ENCODE peak calls at places on chromosome X, in eight cellular contexts. H, P, O, D, T, C, V and B are unnamed samples. For H3K27me3, the result is how much of the 10 kb centered on the place peaks cover.

GRCh38 chrX:150854856-150855255 is 43.6 kb downstream of the CD99L2 start:
- DNase-seq in O (no peak), V (no peak), P (no peak), C (no peak), D (no peak), T (no peak), H (no peak), B (peak)

GRCh38 chrX:40471965-40472648 is 108.7 kb upstream of the ATP6AP2 start:
- DNase-seq in V (no peak), T (peak), P (peak), D (peak), H (peak), O (peak), C (peak), B (peak)

GRCh38 chrX:3697701-3698279 is 15.7 kb downstream of the PRKX start:
- DNase-seq in V (no peak), H (no peak), P (peak), C (no peak), O (peak), D (no peak), T (no peak), B (no peak)

GRCh38 chrX:123731987-123732678 is 719 bp downstream of the THOC2 start:
- DNase-seq in P (peak), D (peak), V (peak), T (peak), H (no peak), O (peak), C (peak), B (peak)

GRCh38 chrX:96480081-96480480 is 204.6 kb upstream of the DIAPH2 start:
- DNase-seq in H (no peak), T (no peak), D (no peak), O (peak), C (peak), P (no peak), V (no peak), B (no peak)

GRCh38 chrX:96140796-96141195 is 543.8 kb upstream of the DIAPH2 start:
- DNase-seq in D (no peak), P (no peak), H (no peak), O (peak), T (no peak), C (no peak), V (no peak), B (no peak)

GRCh38 chrX:128929281-128930057 is 593.8 kb downstream of the SMARCA1 start:
- DNase-seq in D (peak), P (no peak), V (no peak), T (no peak), O (no peak), C (no peak), H (no peak), B (no peak)

GRCh38 chrX:46698691-46699090 is 60.2 kb downstream of the SLC9A7 start:
- DNase-seq in O (no peak), H (no peak), D (no peak), T (no peak), C (no peak), P (no peak), V (no peak), B (no peak)

GRCh38 chrX:72620550-72621145 is 48.0 kb upstream of the HDAC8 start:
- DNase-seq in H (peak), V (peak), C (no peak), P (no peak), D (peak), O (peak), T (peak), B (no peak)

GRCh38 chrX:110421499-110422455 is 63.1 kb downstream of the RTL9 start:
- DNase-seq in T (no peak), D (no peak), C (no peak), P (no peak), O (no peak), V (no peak), H (peak), B (no peak)

GRCh38 chrX:65866146-65866545 is 173.7 kb downstream of the VSIG4 start:
- DNase-seq in O (no peak), C (no peak), V (no peak), T (peak), D (no peak), H (no peak), P (no peak), B (no peak)

GRCh38 chrX:112867570-112867969 is 26.9 kb upstream of the AMOT start:
- DNase-seq in D (no peak), T (no peak), P (peak), H (no peak), C (no peak), V (no peak), O (no peak), B (no peak)
- H3K27ac ChIP-seq in D (no peak), T (no peak), P (no peak), H (no peak), C (no peak), V (no peak), O (no peak), B (no peak)

GRCh38 chrX:74458738-74459137 is 37.4 kb downstream of the SLC16A2 start:
- DNase-seq in H (no peak), P (no peak), C (peak), D (no peak), T (no peak), V (no peak), O (peak), B (no peak)
- H3K27me3 ChIP-seq in H (under half), P (under half), C (under half), D (under half), T (under half), V (under half), O (under half), B (under half)

DNA sequence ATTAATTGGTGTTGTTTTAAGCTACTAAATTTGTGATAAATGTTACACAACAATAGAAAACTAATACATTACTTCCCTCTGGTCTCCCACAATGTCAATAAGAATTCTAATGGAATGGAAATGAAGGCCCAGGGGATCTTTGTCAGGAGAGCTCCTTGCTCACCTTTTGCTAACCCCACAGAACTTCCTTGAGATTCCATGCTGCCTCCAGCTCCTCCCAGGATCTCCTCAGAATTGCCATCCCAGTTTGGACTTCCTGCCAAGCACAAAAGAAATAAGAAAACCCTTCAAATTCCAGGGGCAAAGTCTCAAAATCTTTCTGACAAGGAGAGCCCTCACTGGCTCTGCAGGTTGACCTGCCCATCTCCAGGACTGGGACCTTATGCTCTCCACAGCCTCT is 43.2 kb downstream of the ITIH6 start:
- DNase-seq in T (no peak), P (no peak), D (no peak), C (no peak), O (no peak), V (no peak), H (no peak), B (no peak)
- H3K27ac ChIP-seq in T (no peak), P (no peak), D (no peak), C (no peak), O (no peak), V (no peak), H (no peak), B (no peak)

GRCh38 chrX:153610834-153611209 is 11.9 kb upstream of the CCNQ start:
- DNase-seq in O (no peak), T (no peak), C (no peak), D (no peak), P (no peak), H (no peak), V (no peak), B (no peak)
- H3K27me3 ChIP-seq in O (under half), T (under half), C (under half), D (under half), P (half or more), H (under half), V (under half), B (under half)

GRCh38 chrX:16718824-16719333 is 533 bp upstream of the SYAP1 start:
- DNase-seq in C (no peak), T (no peak), V (no peak), D (no peak), P (no peak), H (no peak), O (no peak), B (no peak)
- H3K27ac ChIP-seq in C (peak), T (peak), V (peak), D (peak), P (peak), H (peak), O (peak), B (peak)

DNA sequence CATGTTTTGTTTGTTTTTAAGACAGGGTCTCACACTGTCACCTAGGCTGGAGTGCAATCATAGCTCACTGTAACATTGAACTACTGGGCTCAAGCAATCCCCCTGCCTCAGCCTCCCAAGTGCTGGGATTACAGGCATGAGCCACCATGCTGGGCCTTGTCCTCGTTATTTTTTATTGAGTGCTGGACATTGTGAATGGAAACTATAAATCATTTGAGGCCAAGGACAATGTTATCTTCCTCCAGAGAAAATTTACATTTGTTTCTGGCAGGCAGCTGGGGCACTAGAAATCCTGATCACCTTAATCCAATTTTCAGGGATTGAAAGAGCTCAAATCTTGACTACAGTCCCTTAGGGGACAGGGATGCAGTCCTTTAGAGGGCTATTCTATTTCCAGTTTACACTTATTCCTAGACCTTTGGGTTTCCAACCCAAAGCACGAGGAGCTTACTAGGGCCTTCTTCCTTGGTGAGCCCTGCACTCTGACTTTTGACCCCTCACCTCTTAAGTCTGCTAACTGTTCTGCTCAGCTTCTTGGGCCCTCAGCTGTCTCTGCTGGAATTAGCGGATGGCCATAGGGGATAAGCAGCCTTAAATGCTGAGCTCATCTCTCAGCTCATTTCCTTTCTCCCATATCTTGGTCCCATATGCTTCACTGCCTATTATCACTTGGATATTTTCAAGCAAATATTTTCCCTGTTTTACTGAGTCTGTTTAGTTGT is 23.0 kb upstream of the PDZD4 start:
- DNase-seq in O (no peak), C (no peak), P (no peak), D (no peak), V (no peak), T (no peak), H (no peak), B (peak)
- H3K27me3 ChIP-seq in O (under half), C (half or more), P (under half), D (under half), V (under half), T (under half), H (under half), B (under half)

GRCh38 chrX:13162772-13163171 is 118.4 kb upstream of the FAM9C start:
- DNase-seq in O (no peak), V (no peak), C (no peak), T (no peak), D (no peak), H (no peak), P (no peak), B (no peak)
- H3K27ac ChIP-seq in O (no peak), V (no peak), C (no peak), T (no peak), D (no peak), H (no peak), P (no peak), B (no peak)